ENCODE peak calls at places on chromosomes 6 and 20, in four cellular contexts. One of them, this sample, is unnamed.

GRCh38 chr20:1894471-1894950 is 696 bp upstream of the SIRPA start:
- DNase-seq in psoas muscle: peak; percentile 77
- DNase-seq in stimulated activated CD4-positive, alpha-beta T cell treated with anti-CD3 and anti-CD28 coated beads, Interleukin-1b, Interleukin-23, amount 100 ng/mL, for 1 hour: no peak
- DNase-seq in ELF-1: peak; percentile 74
- DNase-seq in this sample: no peak

GRCh38 chr6:70135219-70135769 is 167.6 kb downstream of the COL9A1 start:
- DNase-seq in psoas muscle: no peak
- DNase-seq in stimulated activated CD4-positive, alpha-beta T cell treated with anti-CD3 and anti-CD28 coated beads, Interleukin-1b, Interleukin-23, amount 100 ng/mL, for 1 hour: no peak
- DNase-seq in ELF-1: peak; percentile 21
- DNase-seq in this sample: no peak

GRCh38 chr6:134908906-134909516 is 40.9 kb downstream of the ALDH8A1 start:
- DNase-seq in ELF-1: peak; percentile 21
- DNase-seq in stimulated activated CD4-positive, alpha-beta T cell treated with anti-CD3 and anti-CD28 coated beads, Interleukin-1b, Interleukin-23, amount 100 ng/mL, for 1 hour: no peak
- DNase-seq in psoas muscle: peak; percentile 84
- DNase-seq in this sample: no peak

GRCh38 chr6:110217255-110217654 is 37.0 kb downstream of the CDC40 start:
- DNase-seq in psoas muscle: no peak
- DNase-seq in ELF-1: no peak
- DNase-seq in stimulated activated CD4-positive, alpha-beta T cell treated with anti-CD3 and anti-CD28 coated beads, Interleukin-1b, Interleukin-23, amount 100 ng/mL, for 1 hour: no peak
- DNase-seq in this sample: no peak

GRCh38 chr20:50814438-50815161 is 19.7 kb downstream of the BCAS4 start:
- DNase-seq in psoas muscle: no peak
- DNase-seq in ELF-1: no peak
- DNase-seq in stimulated activated CD4-positive, alpha-beta T cell treated with anti-CD3 and anti-CD28 coated beads, Interleukin-1b, Interleukin-23, amount 100 ng/mL, for 1 hour: no peak
- DNase-seq in this sample: no peak

GRCh38 chr20:47506850-47507249 is 5.2 kb downstream of the NCOA3 start:
- DNase-seq in ELF-1: no peak
- DNase-seq in psoas muscle: no peak
- DNase-seq in stimulated activated CD4-positive, alpha-beta T cell treated with anti-CD3 and anti-CD28 coated beads, Interleukin-1b, Interleukin-23, amount 100 ng/mL, for 1 hour: no peak
- DNase-seq in this sample: no peak

GRCh38 chr6:45420083-45420908 is 42.6 kb upstream of the SUPT3H start:
- DNase-seq in psoas muscle: no peak
- DNase-seq in stimulated activated CD4-positive, alpha-beta T cell treated with anti-CD3 and anti-CD28 coated beads, Interleukin-1b, Interleukin-23, amount 100 ng/mL, for 1 hour: no peak
- DNase-seq in ELF-1: peak; percentile 27
- DNase-seq in this sample: no peak

GRCh38 chr6:50718058-50718457 is 4.7 kb downstream of the TFAP2D start:
- DNase-seq in ELF-1: no peak
- DNase-seq in psoas muscle: no peak
- DNase-seq in stimulated activated CD4-positive, alpha-beta T cell treated with anti-CD3 and anti-CD28 coated beads, Interleukin-1b, Interleukin-23, amount 100 ng/mL, for 1 hour: no peak
- DNase-seq in this sample: no peak